ENCODE peak calls at places on chromosome 6, in five cellular contexts. X, C, R, Z and E are unnamed samples.

GRCh38 chr6:129662980-129663431 is 47.0 kb downstream of the ARHGAP18 start:
- DNase-seq in X (no peak), C (no peak), R (no peak), Z (no peak), E (no peak)

GRCh38 chr6:112831022-112831421 is 483.9 kb downstream of the RFPL4B start:
- DNase-seq in X (no peak), C (no peak), R (no peak), Z (no peak), E (peak; percentile 34)

GRCh38 chr6:52575490-52575868 is 1.4 kb downstream of the TRAM2 start:
- DNase-seq in X (no peak), C (no peak), R (no peak), Z (no peak), E (no peak)

GRCh38 chr6:150592377-150592995 is 7.2 kb upstream of the PLEKHG1 start:
- DNase-seq in X (no peak), C (no peak), R (no peak), Z (no peak), E (no peak)

GRCh38 chr6:150683320-150683719 is 83.6 kb downstream of the PLEKHG1 start:
- DNase-seq in X (no peak), C (no peak), R (no peak), Z (no peak), E (no peak)

GRCh38 chr6:21256197-21256596 is 337.4 kb upstream of the SOX4 start:
- DNase-seq in X (no peak), C (no peak), R (no peak), Z (no peak), E (no peak)

GRCh38 chr6:128512296-128512695 is 8.1 kb downstream of the PTPRK start:
- DNase-seq in X (no peak), C (no peak), R (no peak), Z (no peak), E (no peak)

GRCh38 chr6:150235218-150235617 is 92.4 kb downstream of the PPP1R14C start:
- DNase-seq in X (no peak), C (no peak), R (no peak), Z (no peak), E (no peak)

GRCh38 chr6:11589261-11589660 is 51.7 kb downstream of the TMEM170B start:
- DNase-seq in X (no peak), C (no peak), R (no peak), Z (no peak), E (no peak)